ENCODE peak calls at places on chromosomes 6 and 20, in seven cellular contexts. C is upper lobe of left lung; L is HCT116; P is thoracic aorta; Z is CD8-positive, alpha-beta T cell; M is lower lobe of right lung; N is Panc1. F is an unnamed sample.

GRCh38 chr20:62716198-62716940 is 7.7 kb downstream of the NTSR1 start:
- ATAC-seq in C (peak), L (peak), P (no peak), Z (peak), M (peak), N (peak), F (no peak)

GRCh38 chr6:137950581-137950980 is 83.5 kb downstream of the TNFAIP3 start:
- ATAC-seq in C (no peak), L (no peak), P (no peak), Z (no peak), M (no peak), N (no peak), F (no peak)

GRCh38 chr6:106247293-106247692 is 78.3 kb downstream of the ATG5 start:
- ATAC-seq in C (no peak), L (no peak), P (no peak), Z (no peak), M (peak), N (no peak), F (no peak)

GRCh38 chr6:68642081-68642480 is 7.0 kb downstream of the ADGRB3 start:
- ATAC-seq in C (no peak), L (no peak), P (no peak), Z (no peak), M (no peak), N (no peak), F (no peak)

GRCh38 chr20:57481281-57481711 is 43.6 kb downstream of the CTCFL start:
- ATAC-seq in C (no peak), L (no peak), P (no peak), Z (no peak), M (no peak), N (no peak), F (no peak)

GRCh38 chr6:161242779-161243693 is 30.8 kb downstream of the AGPAT4 start:
- ATAC-seq in C (peak), L (no peak), P (no peak), Z (peak), M (peak), N (peak), F (peak)

GRCh38 chr6:137271245-137272183 is 52.3 kb upstream of the IFNGR1 start:
- ATAC-seq in C (no peak), L (peak), P (no peak), Z (peak), M (peak), N (peak), F (peak)

GRCh38 chr6:151698921-151699705 is 108.4 kb upstream of the ESR1 start:
- ATAC-seq in C (no peak), L (no peak), P (no peak), Z (no peak), M (no peak), N (no peak), F (peak)

GRCh38 chr20:62961310-62961783 is 8.8 kb downstream of the SLC17A9 start:
- ATAC-seq in C (no peak), L (no peak), P (no peak), Z (no peak), M (no peak), N (no peak), F (no peak)

GRCh38 chr6:90098025-90098474 is 198.6 kb downstream of the BACH2 start:
- ATAC-seq in C (peak), L (peak), P (peak), Z (peak), M (peak), N (no peak), F (peak)

GRCh38 chr20:47847882-47848485 is 62.7 kb upstream of the SULF2 start:
- ATAC-seq in C (no peak), L (no peak), P (no peak), Z (no peak), M (no peak), N (no peak), F (no peak)

GRCh38 chr6:137264308-137265075 is 45.3 kb upstream of the IFNGR1 start:
- ATAC-seq in C (no peak), L (no peak), P (no peak), Z (no peak), M (no peak), N (no peak), F (no peak)

GRCh38 chr20:36584018-36584481 is 10.7 kb downstream of the TGIF2 start:
- ATAC-seq in C (no peak), L (no peak), P (no peak), Z (no peak), M (peak), N (no peak), F (no peak)

DNA sequence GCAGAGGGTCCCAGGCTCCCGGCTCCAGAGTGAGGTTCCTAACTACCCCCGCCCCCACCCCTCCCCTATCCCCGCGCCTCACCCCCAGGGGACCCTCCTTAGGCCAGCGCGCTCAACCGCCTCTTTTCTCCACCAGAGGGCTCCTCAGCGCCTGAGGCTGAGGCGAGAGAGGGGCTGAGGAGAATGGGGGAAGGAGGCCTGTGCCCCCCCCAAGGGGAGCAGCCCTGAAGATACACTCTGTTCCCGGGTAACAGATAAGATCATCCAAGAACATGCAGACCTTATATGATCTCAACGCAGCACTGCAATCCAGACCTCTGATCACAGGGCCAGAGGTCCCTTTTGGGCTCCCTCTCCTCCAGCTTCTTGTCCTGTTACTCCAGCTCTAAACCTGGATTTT is 43.3 kb upstream of the MRPS10 start:
- ATAC-seq in C (peak), L (peak), P (no peak), Z (peak), M (peak), N (peak), F (peak)
- H3K27ac ChIP-seq in C (no peak), L (peak), P (no peak), Z (no peak), M (peak), N (peak), F (peak)

GRCh38 chr6:41723936-41724637 is 11.3 kb downstream of the TFEB start:
- ATAC-seq in C (no peak), L (no peak), P (peak), Z (no peak), M (no peak), N (peak), F (no peak)

GRCh38 chr6:41721396-41721795 is 14.0 kb downstream of the TFEB start:
- ATAC-seq in C (no peak), L (no peak), P (no peak), Z (no peak), M (no peak), N (no peak), F (no peak)

GRCh38 chr6:41724638-41725501 is 10.5 kb downstream of the TFEB start:
- ATAC-seq in C (no peak), L (peak), P (no peak), Z (no peak), M (no peak), N (no peak), F (no peak)

GRCh38 chr6:41720783-41721182 is 14.6 kb downstream of the TFEB start:
- ATAC-seq in C (no peak), L (no peak), P (no peak), Z (no peak), M (no peak), N (no peak), F (no peak)

DNA sequence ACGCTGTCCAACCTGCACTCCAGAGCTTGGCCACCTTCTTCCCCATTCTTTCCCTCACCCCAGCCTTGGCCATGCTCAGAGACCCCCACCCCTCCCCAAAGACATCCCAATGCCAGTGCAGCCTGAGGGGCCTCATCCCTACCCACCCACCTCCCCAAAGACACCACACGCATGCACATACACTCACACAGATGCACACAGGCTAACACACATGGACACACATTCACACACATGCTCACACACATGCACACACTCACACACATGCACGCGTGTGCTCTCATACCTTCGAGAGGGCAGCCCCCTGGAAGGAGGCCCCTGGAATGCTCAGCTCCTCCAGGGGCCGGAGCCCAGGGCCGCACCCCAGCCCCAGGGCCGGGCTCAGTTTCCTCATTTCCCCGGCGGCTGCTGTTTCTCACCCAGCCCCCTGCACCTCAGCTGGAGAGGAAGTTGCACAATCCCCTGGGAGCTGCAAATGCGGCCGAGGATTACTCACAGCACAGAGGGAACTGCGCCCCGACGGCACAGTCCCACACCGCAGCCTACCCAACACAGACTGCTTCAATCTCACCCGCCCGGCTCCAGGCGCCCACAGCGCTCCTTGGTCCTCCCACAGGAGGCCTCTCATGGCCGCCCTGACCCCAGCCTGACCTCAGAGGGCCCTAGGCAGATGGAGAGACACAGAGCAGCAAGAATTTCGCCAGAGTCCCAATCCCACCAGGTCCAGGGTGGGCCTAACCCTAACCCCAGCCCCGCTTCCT is 12.1 kb downstream of the TFEB start:
- ATAC-seq in C (peak), L (no peak), P (peak), Z (no peak), M (peak), N (peak), F (peak)
- TF ChIP-seq CTCF in C (peak), L (no peak), P (peak), Z (no peak), M (no peak), N (no peak), F (no peak)

GRCh38 chr6:24359640-24360454 is 2.0 kb upstream of the DCDC2 start:
- ATAC-seq in C (peak), L (peak), P (peak), Z (peak), M (peak), N (peak), F (peak)
- H3K27ac ChIP-seq in C (peak), L (no peak), P (no peak), Z (peak), M (peak), N (peak), F (no peak)

GRCh38 chr6:165468836-165469235 is 159.4 kb upstream of the C6orf118 start:
- ATAC-seq in C (no peak), L (no peak), P (no peak), Z (no peak), M (no peak), N (no peak), F (no peak)

GRCh38 chr6:165469483-165469882 is 160.1 kb upstream of the C6orf118 start:
- ATAC-seq in C (no peak), L (no peak), P (no peak), Z (no peak), M (no peak), N (no peak), F (no peak)

GRCh38 chr6:165468361-165468760 is 159.0 kb upstream of the C6orf118 start:
- ATAC-seq in C (no peak), L (no peak), P (no peak), Z (no peak), M (no peak), N (no peak), F (no peak)
- TF ChIP-seq CTCF in C (no peak), L (no peak), P (no peak), Z (no peak), M (no peak), N (no peak), F (no peak)

GRCh38 chr6:11815231-11815630 is 36.6 kb upstream of the ADTRP start:
- ATAC-seq in C (no peak), L (no peak), P (no peak), Z (no peak), M (no peak), N (no peak), F (no peak)
- H3K27ac ChIP-seq in C (no peak), L (no peak), P (no peak), Z (no peak), M (no peak), N (no peak), F (no peak)

DNA sequence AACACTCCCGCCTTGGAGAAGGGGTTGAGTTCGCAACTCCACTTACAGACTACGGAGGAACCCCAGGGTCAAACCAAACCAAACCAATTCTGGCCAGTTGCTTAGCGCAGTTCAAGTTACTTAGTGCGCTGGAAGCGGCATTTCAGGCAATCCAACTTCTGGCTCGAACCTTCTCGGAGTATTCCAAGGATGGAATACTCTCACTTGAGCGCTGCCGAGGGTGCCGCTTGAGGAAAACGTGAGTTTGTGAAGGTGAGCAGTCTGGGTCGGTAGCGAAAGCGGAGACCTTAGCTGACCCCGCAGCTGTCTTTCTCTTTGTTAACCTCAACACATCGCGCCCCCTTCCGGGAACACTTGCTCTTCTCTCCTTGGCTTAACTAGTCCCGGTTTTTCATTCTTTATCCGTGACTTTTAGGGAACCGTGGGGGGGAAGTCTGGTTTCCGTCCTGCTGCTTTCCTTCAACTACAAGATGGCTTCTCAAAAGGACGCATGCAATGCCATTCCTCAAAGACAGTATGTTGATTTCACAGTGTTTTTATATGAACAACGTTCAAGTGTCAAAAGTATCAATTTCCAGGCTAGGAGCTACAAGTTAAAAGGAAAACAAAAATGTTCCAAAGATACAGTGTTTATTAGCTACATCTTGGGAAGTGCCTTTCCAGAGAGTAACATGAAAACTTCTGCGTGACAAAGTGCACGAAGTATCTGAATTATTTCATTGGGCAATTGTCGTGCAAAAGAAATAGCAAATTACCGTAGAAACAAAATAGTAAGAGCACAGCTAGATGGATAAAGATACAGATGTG is 742 bp upstream of the PNISR start:
- ATAC-seq in C (peak), L (peak), P (peak), Z (peak), M (peak), N (peak), F (peak)
- TF ChIP-seq CTCF in C (peak), L (peak), P (peak), Z (no peak), M (peak), N (peak), F (peak)

GRCh38 chr20:38302721-38303120 is 1.2 kb upstream of the BPI start:
- ATAC-seq in C (no peak), L (no peak), P (no peak), Z (no peak), M (no peak), N (no peak), F (no peak)
- H3K27ac ChIP-seq in C (no peak), L (no peak), P (no peak), Z (no peak), M (no peak), N (no peak), F (no peak)

F was measured in gastroesophageal sphincter.